ENCODE peak calls at places on chromosomes 16 and 17, in nine cellular contexts. J, V, W, A, S, P, K, M and N are unnamed samples.

GRCh38 chr16:27109666-27110523 is 43.2 kb downstream of the C16orf82 start:
- DNase-seq in K (peak), V (peak), J (peak), P (peak), S (peak), M (peak), W (peak), A (peak), N (peak)

GRCh38 chr16:2779978-2780898 is 3.2 kb upstream of the ELOB start:
- DNase-seq in K (peak), W (peak), M (no peak), A (no peak), V (no peak), J (no peak), S (peak), P (no peak), N (no peak)

GRCh38 chr16:87044031-87044380 is 273.2 kb downstream of the C16orf95 start:
- DNase-seq in J (no peak), W (no peak), K (no peak), P (no peak), V (no peak), S (no peak), M (no peak), A (no peak), N (no peak)

GRCh38 chr16:29806641-29807425 is 504 bp downstream of the MAZ start:
- DNase-seq in V (no peak), P (peak), M (peak), K (peak), S (peak), J (no peak), A (no peak), W (no peak), N (peak)

GRCh38 chr17:74527756-74528155 is 3.5 kb downstream of the CD300LB start:
- DNase-seq in V (no peak), M (no peak), P (no peak), J (no peak), A (no peak), K (no peak), W (peak), S (peak), N (no peak)

GRCh38 chr17:7218774-7219173 is 862 bp downstream of the DLG4 start:
- DNase-seq in M (no peak), V (no peak), A (no peak), P (no peak), W (no peak), S (no peak), J (no peak), K (no peak), N (no peak)

GRCh38 chr16:66658860-66659190 is 37.7 kb downstream of the CMTM4 start:
- DNase-seq in P (no peak), W (no peak), M (no peak), K (no peak), A (no peak), S (no peak), J (no peak), V (no peak), N (no peak)

GRCh38 chr17:50956409-50956749 is 90.2 kb upstream of the TOB1 start:
- DNase-seq in W (no peak), J (no peak), A (no peak), S (no peak), P (no peak), V (no peak), M (no peak), K (no peak), N (no peak)

GRCh38 chr16:2817496-2818277 is 650 bp downstream of the PRSS21 start:
- DNase-seq in P (peak), M (no peak), A (no peak), W (no peak), S (no peak), V (no peak), J (no peak), K (peak), N (no peak)

GRCh38 chr17:18079543-18079942 is 8.2 kb upstream of the DRG2 start:
- DNase-seq in M (no peak), J (no peak), V (no peak), K (no peak), W (no peak), P (no peak), A (no peak), S (no peak), N (no peak)

GRCh38 chr17:51516924-51517323 is 256.6 kb downstream of the UTP18 start:
- DNase-seq in K (no peak), M (no peak), P (no peak), J (no peak), W (no peak), A (no peak), V (no peak), S (no peak), N (no peak)

GRCh38 chr17:1511290-1511689 is 5.1 kb downstream of the INPP5K start:
- DNase-seq in M (no peak), K (no peak), W (no peak), V (peak), A (peak), P (peak), J (no peak), S (peak), N (no peak)

GRCh38 chr17:82226170-82226808 is 2.6 kb upstream of the SLC16A3 start:
- DNase-seq in P (no peak), K (no peak), S (peak), A (no peak), W (no peak), M (no peak), V (no peak), J (no peak), N (no peak)

GRCh38 chr16:4314532-4315184 is 1.2 kb upstream of the GLIS2 start:
- DNase-seq in P (peak), K (peak), J (no peak), A (peak), S (no peak), W (no peak), M (peak), V (peak), N (peak)

GRCh38 chr16:55502801-55503366 is 6.0 kb upstream of the LPCAT2 start:
- DNase-seq in M (peak), S (peak), K (peak), A (peak), V (peak), J (peak), P (peak), W (no peak), N (peak)

GRCh38 chr16:64791756-64792155 is 330.1 kb downstream of the CDH11 start:
- DNase-seq in J (no peak), A (no peak), P (no peak), V (no peak), K (no peak), W (no peak), S (no peak), M (no peak), N (peak)

GRCh38 chr16:66923247-66923851 is 2.0 kb downstream of the RRAD start:
- DNase-seq in M (no peak), W (no peak), P (peak), V (peak), S (peak), A (peak), K (peak), J (no peak), N (peak)

GRCh38 chr17:73568934-73569333 is 75.3 kb downstream of the SDK2 start:
- DNase-seq in M (no peak), S (no peak), J (no peak), P (no peak), A (no peak), V (no peak), K (no peak), W (no peak), N (no peak)

GRCh38 chr17:49548506-49549310 is 27.0 kb upstream of the NXPH3 start:
- DNase-seq in K (peak), W (no peak), P (no peak), V (peak), J (no peak), A (peak), S (no peak), M (peak), N (peak)

GRCh38 chr16:21611546-21612384 is 12.4 kb downstream of the METTL9 start:
- DNase-seq in W (no peak), J (no peak), A (peak), S (no peak), P (no peak), V (peak), K (no peak), M (no peak), N (no peak)

GRCh38 chr16:68737046-68737729 is at the start of gene CDH1:
- DNase-seq in V (no peak), A (no peak), K (peak), P (peak), J (peak), S (no peak), W (no peak), M (peak), N (no peak)

GRCh38 chr16:86756882-86757703 is 178.7 kb downstream of the FOXL1 start:
- DNase-seq in J (no peak), P (no peak), A (no peak), S (no peak), K (no peak), V (no peak), W (no peak), M (no peak), N (peak)

GRCh38 chr16:49788505-49788904 is 67.4 kb downstream of the ZNF423 start:
- DNase-seq in W (no peak), S (no peak), A (peak), V (peak), P (peak), J (no peak), M (no peak), K (no peak), N (no peak)

GRCh38 chr16:1705688-1706385 is at the start of gene MAPK8IP3:
- DNase-seq in S (peak), P (peak), J (peak), A (peak), V (peak), M (peak), W (peak), K (peak), N (peak)

GRCh38 chr16:81319221-81319912 is 4.6 kb downstream of the GAN start:
- DNase-seq in V (peak), A (peak), W (no peak), K (no peak), P (no peak), J (no peak), M (no peak), S (no peak), N (peak)

GRCh38 chr17:74274060-74274702 is at the start of gene DNAI2:
- DNase-seq in W (no peak), K (peak), V (no peak), A (no peak), S (no peak), P (no peak), M (peak), J (peak), N (no peak)

GRCh38 chr17:31269597-31269996 is 27.4 kb downstream of the OMG start:
- DNase-seq in S (peak), W (no peak), V (peak), P (peak), J (no peak), K (no peak), M (peak), A (peak), N (peak)

GRCh38 chr16:74650966-74651567 is 15.6 kb downstream of the RFWD3 start:
- DNase-seq in V (peak), J (no peak), M (peak), K (peak), P (no peak), W (no peak), S (no peak), A (peak), N (peak)

GRCh38 chr16:89198417-89199240 is 1.7 kb downstream of the SLC22A31 start:
- DNase-seq in M (no peak), S (no peak), J (no peak), P (peak), K (peak), V (no peak), W (no peak), A (no peak), N (no peak)

GRCh38 chr16:25052161-25052511 is 37.0 kb upstream of the ARHGAP17 start:
- DNase-seq in P (no peak), W (no peak), M (no peak), K (no peak), A (no peak), J (no peak), V (no peak), S (no peak), N (no peak)